ENCODE peak calls at places on chromosomes 16 and 17, in six cellular contexts. I, H, P, O, F and R are unnamed samples.

GRCh38 chr17:40873255-40873654 is 6.2 kb upstream of the KRT12 start:
- DNase-seq in F (no peak), P (no peak), I (no peak), H (no peak), O (no peak), R (no peak)

GRCh38 chr17:42603318-42603717 is 5.9 kb downstream of the RETREG3 start:
- DNase-seq in P (no peak), F (no peak), H (no peak), I (no peak), O (no peak), R (no peak)

GRCh38 chr17:17937958-17938357 is 34.2 kb downstream of the TOM1L2 start:
- DNase-seq in I (no peak), P (no peak), O (no peak), H (no peak), F (no peak), R (no peak)

GRCh38 chr17:78383725-78384471 is 5.4 kb downstream of the PGS1 start:
- DNase-seq in P (peak), O (no peak), I (no peak), H (no peak), F (peak), R (no peak)

GRCh38 chr16:14324581-14324980 is 253.5 kb downstream of the MRTFB start:
- DNase-seq in P (peak), I (no peak), H (no peak), F (peak), O (no peak), R (no peak)

GRCh38 chr17:19753661-19754463 is 5.8 kb upstream of the ALDH3A1 start:
- DNase-seq in P (no peak), F (no peak), O (no peak), I (peak), H (no peak), R (no peak)

GRCh38 chr17:48148029-48148759 is 40.6 kb downstream of the SNX11 start:
- DNase-seq in H (no peak), P (no peak), I (no peak), F (no peak), O (no peak), R (no peak)

GRCh38 chr17:10523043-10523442 is 4.7 kb upstream of the MYH1 start:
- DNase-seq in P (no peak), I (no peak), F (no peak), O (no peak), H (no peak), R (no peak)

GRCh38 chr16:3598236-3598635 is 13.2 kb downstream of the SLX4 start:
- DNase-seq in O (no peak), H (no peak), F (no peak), I (no peak), P (no peak), R (no peak)

GRCh38 chr16:87186876-87187533 is 130.2 kb downstream of the C16orf95 start:
- DNase-seq in P (no peak), H (no peak), I (no peak), F (no peak), O (no peak), R (no peak)

DNA sequence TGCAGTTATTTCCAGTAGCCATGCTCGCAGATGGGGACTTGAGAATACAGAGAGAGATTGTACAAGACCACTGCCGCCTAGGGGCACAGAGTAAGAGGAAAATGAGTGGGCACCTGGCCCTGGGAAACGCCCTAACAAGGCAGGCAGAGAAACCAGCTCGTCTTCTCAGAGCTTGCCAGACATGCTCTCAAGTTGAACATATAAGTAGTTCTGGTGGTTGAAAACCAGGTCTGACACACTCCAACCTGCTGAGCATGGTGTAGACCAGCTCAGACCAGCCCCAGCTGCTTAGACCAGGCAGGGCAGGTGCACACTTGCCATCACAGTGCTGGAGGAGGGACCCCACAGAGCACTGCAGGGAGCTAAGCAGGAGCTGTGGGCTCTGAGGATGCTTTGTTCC is 250.5 kb downstream of the CPPED1 start:
- DNase-seq in H (no peak), I (no peak), P (no peak), O (no peak), F (no peak), R (no peak)
- TF ChIP-seq CTCF in H (no peak), I (no peak), P (no peak), O (no peak), F (no peak), R (no peak)

GRCh38 chr17:80678621-80679020 is 134.0 kb downstream of the RPTOR start:
- DNase-seq in P (no peak), H (no peak), F (no peak), O (no peak), I (no peak), R (no peak)
- TF ChIP-seq CTCF in P (no peak), H (no peak), F (no peak), O (no peak), I (no peak), R (no peak)

DNA sequence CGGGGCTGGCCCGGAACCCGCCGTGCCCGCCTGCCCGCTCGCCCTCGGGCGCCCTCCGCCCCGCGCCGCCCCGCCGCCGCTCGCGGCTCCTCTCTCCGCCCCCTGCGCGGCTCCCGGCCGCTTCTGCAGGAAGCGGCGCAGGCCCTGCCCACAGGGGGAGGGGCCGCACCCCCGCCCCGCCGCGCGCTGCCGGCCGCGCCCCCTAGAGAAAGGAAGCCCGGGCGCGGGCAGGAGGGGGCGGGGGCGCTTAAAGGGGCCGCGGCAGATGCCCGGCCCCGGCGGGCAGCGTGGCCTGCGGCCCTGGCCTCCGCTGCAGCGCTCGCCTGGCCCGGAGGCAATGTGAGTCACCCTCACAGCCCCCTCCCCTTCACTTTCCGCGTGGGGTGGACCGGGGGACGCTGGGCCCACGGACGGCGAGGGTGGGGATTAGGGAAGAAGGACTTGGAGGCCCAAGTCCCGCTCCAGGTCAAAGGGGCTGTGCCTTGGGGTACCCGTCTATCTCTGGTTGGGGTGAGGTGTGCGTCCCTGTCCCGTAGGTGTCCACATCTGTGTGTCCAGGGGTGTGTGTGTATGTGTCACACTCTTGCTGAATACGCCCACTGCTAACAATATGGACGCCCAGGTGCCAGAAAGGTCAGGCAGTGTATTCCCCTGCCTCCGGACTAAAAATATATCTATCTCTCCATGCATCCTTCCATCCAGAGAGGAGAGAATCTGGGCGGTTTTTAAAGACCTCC is at the start of gene GIT1:
- DNase-seq in F (peak), O (peak), I (peak), P (no peak), H (peak), R (peak)
- TF ChIP-seq CTCF in F (no peak), O (no peak), I (no peak), P (no peak), H (no peak), R (no peak)

GRCh38 chr17:31224366-31224765 is 72.7 kb downstream of the OMG start:
- DNase-seq in P (peak), F (no peak), O (no peak), I (no peak), H (no peak), R (no peak)
- TF ChIP-seq CTCF in P (no peak), F (no peak), O (no peak), I (no peak), H (no peak), R (no peak)

DNA sequence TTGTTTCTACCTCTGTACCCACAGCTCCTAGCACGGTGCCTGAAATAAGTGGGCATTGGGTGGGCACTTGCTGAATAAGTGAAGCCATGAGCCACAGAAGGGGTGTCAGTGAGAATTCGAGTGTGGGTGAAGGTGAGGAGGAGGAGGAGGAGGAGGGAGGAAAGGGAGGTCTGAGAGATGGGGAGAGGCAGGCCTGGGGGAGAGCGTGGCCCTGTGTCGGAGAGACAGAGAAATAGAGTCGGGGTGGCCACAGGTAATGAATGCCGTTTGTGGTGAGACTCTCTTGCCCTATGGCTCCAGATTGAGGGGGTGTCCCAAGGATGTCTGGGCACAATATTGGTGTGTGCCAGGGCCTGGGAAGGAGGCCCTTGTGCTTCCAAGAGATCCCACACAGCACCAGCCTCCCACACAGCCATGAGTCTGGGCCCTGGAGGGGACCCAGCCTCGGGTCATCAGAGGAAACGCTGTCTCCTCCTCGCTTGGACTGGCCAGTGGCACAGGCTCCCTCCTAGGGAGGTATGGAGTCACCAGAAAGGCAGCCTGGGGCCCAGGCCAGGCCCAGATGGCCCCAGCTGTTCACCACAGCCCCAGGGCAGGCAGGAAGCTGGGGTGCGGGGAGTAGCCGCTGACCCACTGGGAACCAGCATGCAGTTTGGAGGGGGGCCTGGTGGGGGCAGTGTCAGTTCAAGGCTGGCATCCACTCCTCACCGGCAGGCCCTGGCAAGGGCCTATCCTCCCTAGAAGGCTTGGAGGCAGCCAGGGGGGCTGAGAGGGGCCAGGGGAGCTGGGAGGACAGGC is 49.0 kb downstream of the SDK2 start:
- DNase-seq in F (no peak), O (peak), P (no peak), H (no peak), I (no peak), R (no peak)
- TF ChIP-seq CTCF in F (peak), O (no peak), P (peak), H (peak), I (peak), R (peak)

GRCh38 chr16:50136399-50136798 is 16.7 kb upstream of the TENT4B start:
- DNase-seq in H (no peak), O (no peak), I (no peak), P (no peak), F (no peak), R (no peak)
- TF ChIP-seq CTCF in H (no peak), O (no peak), I (no peak), P (peak), F (no peak), R (no peak)

GRCh38 chr16:86073103-86073625 is 174.2 kb downstream of the IRF8 start:
- DNase-seq in I (no peak), O (no peak), H (no peak), F (no peak), P (no peak), R (no peak)
- TF ChIP-seq CTCF in I (no peak), O (no peak), H (no peak), F (no peak), P (no peak), R (peak)

GRCh38 chr17:79707931-79708891 is 22.5 kb upstream of the ENPP7 start:
- DNase-seq in F (peak), H (no peak), P (no peak), O (peak), I (peak), R (no peak)
- TF ChIP-seq CTCF in F (peak), H (peak), P (peak), O (peak), I (peak), R (peak)